ENCODE peak calls at places on chromosome 12, in nine cellular contexts. X is T-helper 2 cell, S is upper lobe of right lung, T is iris pigment epithelial cell, D is neural progenitor cell, C is GM12865, U is C1 segment of cervical spinal cord, Y is lower lobe of right lung, Q is caudate nucleus. P is an unnamed sample.

GRCh38 chr12:11648514-11649412 is 711 bp upstream of the ETV6 start:
- DNase-seq in X (peak), D (peak), U (no peak), S (peak), C (peak), Q (peak), Y (peak), T (peak), P (peak)

GRCh38 chr12:57779736-57780135 is 2.9 kb upstream of the TSFM start:
- DNase-seq in X (no peak), T (no peak), U (no peak), C (no peak), Q (no peak), Y (no peak), S (no peak), D (no peak), P (no peak)

GRCh38 chr12:57107456-57107855 is 3.7 kb downstream of the STAT6 start:
- DNase-seq in Y (no peak), Q (no peak), U (no peak), X (no peak), C (no peak), T (no peak), S (no peak), D (no peak), P (no peak)

GRCh38 chr12:2958432-2959193 is 584 bp upstream of the TEAD4 start:
- DNase-seq in Q (no peak), Y (peak), X (no peak), U (no peak), D (peak), S (peak), C (peak), T (peak), P (peak)

GRCh38 chr12:131828671-131829350 is 618 bp downstream of the MMP17 start:
- DNase-seq in T (peak), D (peak), S (peak), U (no peak), Q (no peak), X (no peak), Y (no peak), C (no peak), P (no peak)

GRCh38 chr12:87413784-87414183 is 615.4 kb downstream of the C12orf50 start:
- DNase-seq in Y (no peak), X (no peak), S (no peak), C (no peak), U (no peak), D (no peak), T (peak), Q (no peak), P (no peak)

GRCh38 chr12:1886396-1887008 is 31.9 kb downstream of the CACNA2D4 start:
- DNase-seq in C (no peak), T (no peak), S (peak), X (no peak), Q (no peak), D (no peak), U (no peak), Y (no peak), P (no peak)

GRCh38 chr12:124906606-124907261 is 7.7 kb downstream of the UBC start:
- DNase-seq in C (peak), Y (peak), U (no peak), T (peak), X (peak), Q (no peak), D (peak), S (peak), P (peak)

GRCh38 chr12:12979731-12980259 is 20.3 kb downstream of the HEBP1 start:
- DNase-seq in Y (no peak), U (no peak), X (no peak), C (no peak), Q (no peak), D (peak), S (no peak), T (peak), P (no peak)

GRCh38 chr12:57118711-57119271 is 7.6 kb upstream of the STAT6 start:
- DNase-seq in D (no peak), S (no peak), X (no peak), U (no peak), C (peak), Y (no peak), Q (no peak), T (peak), P (no peak)